ENCODE peak calls at places on chromosomes 5 and 9, in nine cellular contexts. Y is stimulated activated naive CD8-positive, alpha-beta T cell treated with anti-CD3 and anti-CD28 coated beads, Interleukin-15, amount 100 ng/mL, for 72 hours; L is stimulated activated CD4-positive, alpha-beta T cell treated with anti-CD3 and anti-CD28 coated beads, Interleukin-4, amount 100 ng/mL, for 4 hours; X is NCI-H146; Q is foreskin keratinocyte; P is nephron progenitor cell; B is AG09319; N is lower leg skin; R is cardiac muscle cell. K is an unnamed sample.
A peak's percentile ranks its signal among the peaks of the same experiment; 100 is the strongest.

GRCh38 chr5:125059255-125060050 is 313.0 kb upstream of the ZNF608 start:
- DNase-seq in Y (no peak), L (no peak), X (peak; percentile 33), Q (no peak), P (no peak), B (no peak), N (no peak), R (no peak), K (no peak)

GRCh38 chr5:116320486-116320885 is 235.7 kb downstream of the COMMD10 start:
- DNase-seq in Y (no peak), L (no peak), X (no peak), Q (no peak), P (no peak), B (no peak), N (no peak), R (peak; percentile 28), K (no peak)

GRCh38 chr5:77076961-77077820 is 9.9 kb downstream of the ZBED3 start:
- DNase-seq in Y (peak; percentile 71), L (peak; percentile 19), X (peak; percentile 76), Q (peak; percentile 12), P (peak; percentile 85), B (no peak), N (peak; percentile 93), R (peak; percentile 76), K (peak; percentile 41)

GRCh38 chr9:5263568-5264218 is 32.5 kb downstream of the INSL4 start:
- DNase-seq in Y (no peak), L (no peak), X (no peak), Q (peak; percentile 26), P (no peak), B (no peak), N (no peak), R (peak; percentile 39), K (no peak)

GRCh38 chr5:14879985-14880589 is 8.5 kb upstream of the ANKH start:
- DNase-seq in Y (no peak), L (no peak), X (no peak), Q (no peak), P (no peak), B (no peak), N (no peak), R (peak; percentile 40), K (no peak)

GRCh38 chr9:79687131-79687447 is 115.3 kb downstream of the TLE4 start:
- DNase-seq in Y (peak; percentile 77), L (no peak), X (no peak), Q (no peak), P (no peak), B (no peak), N (no peak), R (no peak), K (no peak)

GRCh38 chr9:91421022-91421765 is 2.4 kb downstream of the NFIL3 start:
- DNase-seq in Y (peak; percentile 34), L (no peak), X (peak; percentile 11), Q (no peak), P (peak; percentile 80), B (no peak), N (peak; percentile 89), R (peak; percentile 66), K (no peak)

GRCh38 chr5:10145922-10146321 is 103.8 kb downstream of the ATPSCKMT start:
- DNase-seq in Y (no peak), L (no peak), X (peak; percentile 6), Q (peak; percentile 40), P (no peak), B (peak; percentile 34), N (no peak), R (peak; percentile 68), K (no peak)

GRCh38 chr5:146079695-146080361 is 25.5 kb downstream of the PLAC8L1 start:
- DNase-seq in Y (no peak), L (no peak), X (no peak), Q (peak; percentile 55), P (no peak), B (no peak), N (no peak), R (peak; percentile 47), K (no peak)

GRCh38 chr5:40743771-40744170 is 12.0 kb downstream of the TTC33 start:
- DNase-seq in Y (no peak), L (no peak), X (no peak), Q (no peak), P (no peak), B (no peak), N (no peak), R (peak; percentile 43), K (no peak)

GRCh38 chr9:14303526-14303925 is 10.4 kb downstream of the NFIB start:
- DNase-seq in Y (no peak), L (no peak), X (no peak), Q (no peak), P (no peak), B (no peak), N (no peak), R (no peak), K (no peak)

GRCh38 chr5:43357797-43358196 is 44.6 kb upstream of the HMGCS1 start:
- DNase-seq in Y (no peak), L (no peak), X (no peak), Q (no peak), P (no peak), B (no peak), N (no peak), R (no peak), K (no peak)

GRCh38 chr9:78972303-78973002 is 599.3 kb upstream of the TLE4 start:
- DNase-seq in Y (no peak), L (no peak), X (peak; percentile 95), Q (no peak), P (no peak), B (no peak), N (no peak), R (no peak), K (no peak)

GRCh38 chr5:140130949-140131733 is 5.4 kb downstream of the IGIP start:
- DNase-seq in Y (no peak), L (no peak), X (no peak), Q (no peak), P (no peak), B (no peak), N (no peak), R (no peak), K (no peak)

GRCh38 chr9:73200694-73201432 is 49.2 kb downstream of the ANXA1 start:
- DNase-seq in Y (no peak), L (no peak), X (peak; percentile 20), Q (no peak), P (no peak), B (no peak), N (no peak), R (peak; percentile 60), K (no peak)

GRCh38 chr5:150789943-150790611 is 11.5 kb downstream of the SMIM3 start:
- DNase-seq in Y (peak; percentile 81), L (peak; percentile 83), X (no peak), Q (peak; percentile 100), P (no peak), B (peak; percentile 82), N (no peak), R (peak; percentile 97), K (peak; percentile 55)

GRCh38 chr5:141040093-141040762 is 10.9 kb upstream of the PCDHB1 start:
- DNase-seq in Y (no peak), L (no peak), X (peak; percentile 89), Q (peak; percentile 69), P (peak; percentile 67), B (no peak), N (no peak), R (peak; percentile 14), K (no peak)

GRCh38 chr9:14992516-14992915 is 82.3 kb upstream of the FREM1 start:
- DNase-seq in Y (no peak), L (no peak), X (no peak), Q (no peak), P (no peak), B (no peak), N (no peak), R (no peak), K (no peak)

GRCh38 chr5:171773106-171773505 is 12.5 kb upstream of the SMIM23 start:
- DNase-seq in Y (no peak), L (no peak), X (no peak), Q (no peak), P (no peak), B (no peak), N (no peak), R (no peak), K (no peak)

GRCh38 chr5:4547547-4547946 is 592.6 kb upstream of the ADAMTS16 start:
- DNase-seq in Y (no peak), L (no peak), X (no peak), Q (no peak), P (no peak), B (no peak), N (no peak), R (no peak), K (no peak)

GRCh38 chr5:106875591-106876297 is 795.0 kb downstream of the EFNA5 start:
- DNase-seq in Y (no peak), L (no peak), X (no peak), Q (no peak), P (peak; percentile 8), B (no peak), N (no peak), R (peak; percentile 8), K (no peak)

GRCh38 chr5:140821375-140822280 is at the start of gene PCDHA5:
- DNase-seq in Y (no peak), L (no peak), X (no peak), Q (no peak), P (no peak), B (no peak), N (no peak), R (peak; percentile 8), K (no peak)

GRCh38 chr5:135079760-135080159 is 45.7 kb upstream of the PITX1 start:
- DNase-seq in Y (no peak), L (no peak), X (no peak), Q (no peak), P (no peak), B (no peak), N (peak; percentile 2), R (no peak), K (no peak)

GRCh38 chr9:129365196-129365595 is 187.1 kb upstream of the IER5L start:
- DNase-seq in Y (no peak), L (no peak), X (no peak), Q (no peak), P (no peak), B (no peak), N (no peak), R (no peak), K (no peak)

GRCh38 chr5:40578501-40579451 is 100.9 kb upstream of the PTGER4 start:
- DNase-seq in Y (peak; percentile 66), L (peak; percentile 27), X (no peak), Q (no peak), P (no peak), B (no peak), N (no peak), R (peak; percentile 35), K (peak; percentile 56)

GRCh38 chr5:132389453-132390286 is 20.2 kb downstream of the SLC22A5 start:
- DNase-seq in Y (no peak), L (peak; percentile 54), X (no peak), Q (peak; percentile 100), P (no peak), B (peak; percentile 97), N (peak; percentile 94), R (peak; percentile 97), K (no peak)

GRCh38 chr9:92481029-92481633 is 1.2 kb downstream of the ASPN start:
- DNase-seq in Y (no peak), L (no peak), X (no peak), Q (peak; percentile 51), P (no peak), B (no peak), N (no peak), R (no peak), K (no peak)

GRCh38 chr5:3780907-3781306 is 185.3 kb downstream of the IRX1 start:
- DNase-seq in Y (no peak), L (no peak), X (no peak), Q (no peak), P (no peak), B (no peak), N (no peak), R (no peak), K (no peak)

GRCh38 chr9:10855847-10856246 is 243.0 kb upstream of the PTPRD start:
- DNase-seq in Y (no peak), L (no peak), X (peak; percentile 72), Q (no peak), P (no peak), B (no peak), N (no peak), R (peak; percentile 27), K (no peak)

GRCh38 chr9:281753-282645 is 67.3 kb downstream of the DOCK8 start:
- DNase-seq in Y (no peak), L (no peak), X (no peak), Q (no peak), P (no peak), B (no peak), N (no peak), R (no peak), K (no peak)

GRCh38 chr5:9455826-9456434 is 89.9 kb downstream of the SEMA5A start:
- DNase-seq in Y (no peak), L (no peak), X (no peak), Q (no peak), P (no peak), B (no peak), N (no peak), R (no peak), K (no peak)

K was measured in stimulated activated naive B cell treated with anti-CD40 and anti-IgM and Interleukin-4, amounts not matched to agents 10 μg/mL and 1 μg/mL and 100 μg/mL, for 72 hours.